ENCODE peak calls at places on chromosomes 5 and 9, in four cellular contexts. L is activated gamma-delta T cell treated with anti-CD3 and anti-CD28 coated beads, Interleukin-2, amount 50 U/mL, for 16 hours; I is HS-5; C is effector memory CD4-positive, alpha-beta T cell. F is an unnamed sample.

GRCh38 chr5:40446910-40447309 is 232.8 kb upstream of the PTGER4 start:
- DNase-seq in L (no peak), I (peak; percentile 76), C (no peak), F (peak; percentile 94)

GRCh38 chr9:124813496-124814177 is 36.7 kb downstream of the OLFML2A start:
- DNase-seq in L (no peak), I (no peak), C (no peak), F (no peak)

GRCh38 chr9:123511326-123511974 is 155.5 kb downstream of the CRB2 start:
- DNase-seq in L (no peak), I (no peak), C (no peak), F (no peak)

GRCh38 chr5:163938595-163938994 is 433.2 kb downstream of the MAT2B start:
- DNase-seq in L (no peak), I (no peak), C (no peak), F (no peak)

GRCh38 chr9:95572370-95573151 is 55.8 kb upstream of the PTCH1 start:
- DNase-seq in L (no peak), I (peak; percentile 42), C (no peak), F (no peak)

GRCh38 chr5:34680896-34681295 is 24.8 kb downstream of the RAI14 start:
- DNase-seq in L (no peak), I (no peak), C (no peak), F (no peak)

GRCh38 chr9:95879591-95879990 is 4.1 kb downstream of the ERCC6L2 start:
- DNase-seq in L (no peak), I (no peak), C (no peak), F (no peak)

GRCh38 chr9:111037744-111038335 is 430 bp downstream of the LPAR1 start:
- DNase-seq in L (no peak), I (no peak), C (no peak), F (no peak)

GRCh38 chr9:95551406-95551805 is 34.6 kb upstream of the PTCH1 start:
- DNase-seq in L (no peak), I (no peak), C (no peak), F (no peak)

GRCh38 chr9:105405514-105406131 is 42.2 kb upstream of the FSD1L start:
- DNase-seq in L (peak; percentile 32), I (no peak), C (peak; percentile 15), F (no peak)

GRCh38 chr9:76701441-76702031 is 62.7 kb upstream of the PCA3 start:
- DNase-seq in L (no peak), I (no peak), C (no peak), F (no peak)

GRCh38 chr5:38655691-38656090 is 99.2 kb upstream of the LIFR start:
- DNase-seq in L (no peak), I (no peak), C (no peak), F (no peak)

GRCh38 chr5:172800088-172800551 is 29.1 kb upstream of the DUSP1 start:
- DNase-seq in L (no peak), I (no peak), C (no peak), F (peak; percentile 66)

GRCh38 chr5:172496671-172497371 is 42.5 kb upstream of the SH3PXD2B start:
- DNase-seq in L (no peak), I (no peak), C (no peak), F (no peak)

GRCh38 chr9:27861887-27862286 is 288.6 kb upstream of the C9orf72 start:
- DNase-seq in L (no peak), I (peak; percentile 38), C (no peak), F (no peak)

GRCh38 chr5:22242532-22242931 is 610.6 kb downstream of the CDH12 start:
- DNase-seq in L (no peak), I (no peak), C (no peak), F (no peak)

GRCh38 chr9:16133556-16134227 is 580.8 kb downstream of the CCDC171 start:
- DNase-seq in L (no peak), I (no peak), C (no peak), F (peak; percentile 67)

GRCh38 chr5:56807698-56808097 is 7.7 kb upstream of the MAP3K1 start:
- DNase-seq in L (no peak), I (no peak), C (no peak), F (no peak)

GRCh38 chr9:37963936-37964739 is 60.2 kb upstream of the SLC25A51 start:
- DNase-seq in L (no peak), I (peak; percentile 75), C (no peak), F (no peak)

GRCh38 chr5:127001621-127002296 is 28.6 kb downstream of the MARCHF3 start:
- DNase-seq in L (no peak), I (peak; percentile 99), C (no peak), F (no peak)

GRCh38 chr5:95870105-95870672 is 47.7 kb upstream of the GLRX start:
- DNase-seq in L (no peak), I (no peak), C (no peak), F (no peak)

GRCh38 chr5:14108170-14108996 is 34.8 kb upstream of the TRIO start:
- DNase-seq in L (peak; percentile 10), I (peak; percentile 80), C (no peak), F (peak; percentile 51)

GRCh38 chr5:159224471-159224870 is 15.1 kb upstream of the RNF145 start:
- DNase-seq in L (no peak), I (no peak), C (no peak), F (no peak)

GRCh38 chr9:27181381-27181780 is 72.4 kb downstream of the TEK start:
- DNase-seq in L (no peak), I (peak; percentile 53), C (no peak), F (no peak)

GRCh38 chr9:71446499-71447411 is 321.6 kb downstream of the CEMIP2 start:
- DNase-seq in L (no peak), I (peak; percentile 23), C (no peak), F (peak; percentile 3)

GRCh38 chr9:133513214-133514088 is 11.3 kb downstream of the MYMK start:
- DNase-seq in L (no peak), I (no peak), C (no peak), F (no peak)

GRCh38 chr5:176743136-176743827 is 67.1 kb upstream of the UNC5A start:
- DNase-seq in L (no peak), I (no peak), C (no peak), F (no peak)

GRCh38 chr9:78860806-78861475 is 564.0 kb downstream of the PSAT1 start:
- DNase-seq in L (no peak), I (peak; percentile 75), C (no peak), F (peak; percentile 27)

GRCh38 chr9:38681747-38682227 is 38.1 kb downstream of the FAM240B start:
- DNase-seq in L (no peak), I (peak; percentile 43), C (no peak), F (peak; percentile 39)

GRCh38 chr9:132506907-132507669 is 75.3 kb upstream of the BARHL1 start:
- DNase-seq in L (no peak), I (no peak), C (no peak), F (no peak)

GRCh38 chr9:115118471-115119156 is 657 bp upstream of the TNC start:
- DNase-seq in L (no peak), I (peak; percentile 86), C (no peak), F (peak; percentile 79)

GRCh38 chr5:145937432-145938250 is 1.3 kb downstream of the SH3RF2 start:
- DNase-seq in L (no peak), I (no peak), C (no peak), F (peak; percentile 85)

F was measured in epithelial cell of proximal tubule.